ENCODE peak calls at places on chromosome 7, in six cellular contexts. R, J, H, M, K and C are unnamed samples.

GRCh38 chr7:135682191-135682590 is 19.9 kb downstream of the STMP1 start:
- DNase-seq in K (no peak), J (no peak), H (no peak), M (no peak), R (no peak), C (no peak)

GRCh38 chr7:26143298-26144044 is 8.5 kb upstream of the NFE2L3 start:
- DNase-seq in K (peak; percentile 65), J (no peak), M (peak; percentile 42), H (no peak), R (no peak), C (no peak)

GRCh38 chr7:66013938-66014337 is 31.9 kb upstream of the GUSB start:
- DNase-seq in J (peak; percentile 56), R (peak; percentile 29), H (peak; percentile 15), M (peak; percentile 62), K (peak; percentile 74), C (peak; percentile 56)

GRCh38 chr7:979886-980571 is 3.0 kb upstream of the CYP2W1 start:
- DNase-seq in K (no peak), J (no peak), H (no peak), R (no peak), M (no peak), C (no peak)

GRCh38 chr7:53350241-53350640 is 314.8 kb downstream of the POM121L12 start:
- DNase-seq in K (no peak), H (peak; percentile 12), R (no peak), J (no peak), M (no peak), C (no peak)

GRCh38 chr7:140640060-140640611 is 477 bp downstream of the DENND2A start:
- DNase-seq in M (peak; percentile 50), J (no peak), K (peak; percentile 40), R (peak; percentile 66), H (peak; percentile 22), C (no peak)

GRCh38 chr7:87140271-87140748 is 11.9 kb upstream of the DMTF1 start:
- DNase-seq in R (no peak), J (no peak), K (peak; percentile 21), H (no peak), M (no peak), C (no peak)

GRCh38 chr7:81780914-81781693 is 11.3 kb upstream of the HGF start:
- DNase-seq in H (no peak), R (no peak), K (no peak), J (no peak), M (no peak), C (no peak)

GRCh38 chr7:87220026-87220733 is 648 bp upstream of the TMEM243 start:
- DNase-seq in K (peak; percentile 74), R (peak; percentile 63), H (peak; percentile 80), M (peak; percentile 69), J (peak; percentile 60), C (peak; percentile 85)

GRCh38 chr7:134741901-134742635 is 37.4 kb upstream of the CALD1 start:
- DNase-seq in M (peak; percentile 82), J (peak; percentile 78), K (peak; percentile 83), R (peak; percentile 52), H (no peak), C (no peak)

GRCh38 chr7:43646603-43647313 is 63.9 kb downstream of the STK17A start:
- DNase-seq in H (no peak), M (peak; percentile 60), J (peak; percentile 64), R (peak; percentile 27), K (peak; percentile 32), C (no peak)

GRCh38 chr7:47571355-47572100 is 10.4 kb downstream of the TNS3 start:
- DNase-seq in M (peak; percentile 95), H (peak; percentile 82), J (peak; percentile 90), R (peak; percentile 80), K (peak; percentile 96), C (peak; percentile 76)

GRCh38 chr7:99840136-99840869 is 12.5 kb downstream of the CYP3A43 start:
- DNase-seq in H (no peak), J (no peak), M (no peak), K (no peak), R (no peak), C (no peak)

GRCh38 chr7:17105701-17106100 is 192.8 kb upstream of the AHR start:
- DNase-seq in H (no peak), R (no peak), J (no peak), K (peak; percentile 36), M (peak; percentile 78), C (no peak)

GRCh38 chr7:132577206-132578049 is 1.2 kb upstream of the PLXNA4 start:
- DNase-seq in H (peak; percentile 32), K (peak; percentile 80), M (peak; percentile 16), J (peak; percentile 24), R (peak; percentile 83), C (peak; percentile 38)

GRCh38 chr7:95715274-95715673 is 57.1 kb upstream of the DYNC1I1 start:
- DNase-seq in R (no peak), J (no peak), K (no peak), M (no peak), H (no peak), C (no peak)

GRCh38 chr7:95723583-95724180 is 48.7 kb upstream of the DYNC1I1 start:
- DNase-seq in H (peak; percentile 53), R (peak; percentile 16), J (peak; percentile 48), K (peak; percentile 67), M (peak; percentile 13), C (no peak)

GRCh38 chr7:95716357-95717122 is 55.8 kb upstream of the DYNC1I1 start:
- DNase-seq in H (no peak), M (no peak), R (peak; percentile 14), K (no peak), J (no peak), C (no peak)

DNA sequence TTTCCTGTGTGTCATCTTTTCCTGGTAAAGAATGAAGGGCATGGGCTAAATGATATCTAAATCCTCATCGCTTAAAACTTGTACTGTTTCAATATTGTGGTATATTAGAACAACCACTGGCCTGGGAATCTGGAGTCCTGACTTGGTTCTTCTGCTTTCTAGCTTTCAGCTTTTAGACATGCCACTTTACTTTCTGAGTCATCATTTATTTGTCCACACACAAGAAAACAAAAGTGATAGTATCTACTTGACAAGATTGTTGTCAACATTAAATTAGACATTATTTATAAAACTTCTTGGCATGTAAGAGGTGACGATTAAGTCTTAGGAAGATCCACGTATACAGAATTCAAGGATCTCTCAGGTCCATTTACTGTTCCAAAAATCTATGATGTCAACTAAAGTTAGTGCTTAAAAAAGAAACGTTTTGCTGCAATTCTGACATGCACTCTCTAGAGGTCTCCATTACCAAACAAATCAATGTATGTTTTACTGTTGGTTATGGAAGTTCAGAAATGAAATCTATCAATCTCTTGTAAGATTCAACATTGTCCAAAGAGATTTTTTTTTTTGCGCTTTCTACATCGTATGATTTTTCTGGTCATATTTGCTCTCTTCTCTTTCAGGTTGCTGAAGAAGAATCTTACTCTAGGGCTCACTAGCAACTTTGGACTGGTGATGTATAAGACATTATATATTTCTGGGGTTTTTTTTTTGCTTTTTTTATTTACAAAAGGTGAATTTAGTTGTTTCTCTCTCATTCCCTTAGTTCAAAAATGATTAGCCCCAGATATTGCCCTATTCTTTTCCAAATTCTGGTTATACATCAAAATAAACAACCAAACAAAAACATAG is 53.6 kb upstream of the DYNC1I1 start:
- DNase-seq in H (no peak), J (no peak), M (peak; percentile 6), K (peak; percentile 45), R (no peak), C (no peak)
- TF ChIP-seq CTCF in H (no peak), J (peak; percentile 25), M (peak; percentile 40), K (peak; percentile 41), R (peak; percentile 10), C (no peak)

DNA sequence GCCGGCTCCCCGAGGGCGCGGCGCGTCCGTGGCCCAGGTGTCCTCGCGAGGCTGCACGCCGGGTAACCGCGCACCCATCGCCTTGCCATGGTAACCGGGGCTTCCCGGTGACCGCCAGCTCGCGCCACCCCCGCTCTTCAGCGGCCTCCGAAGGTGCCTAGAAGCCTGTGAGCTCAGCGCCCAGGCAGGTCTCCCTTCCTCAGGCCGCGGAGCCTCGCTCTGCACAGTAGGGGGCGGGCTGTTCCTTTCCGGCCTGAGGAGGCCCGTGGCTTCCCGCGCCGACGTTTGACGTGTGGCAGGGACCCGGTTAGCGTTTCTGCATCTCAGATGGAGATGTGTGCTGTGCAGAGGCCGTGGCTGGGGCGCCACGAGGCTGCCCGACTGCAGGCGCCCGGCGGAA is 117.1 kb downstream of the DYNC2I1 start:
- DNase-seq in R (no peak), J (no peak), M (no peak), H (no peak), K (peak; percentile 22), C (no peak)
- TF ChIP-seq CTCF in R (peak; percentile 19), J (peak; percentile 40), M (no peak), H (no peak), K (peak; percentile 24), C (no peak)

GRCh38 chr7:84490661-84491060 is 296.1 kb upstream of the SEMA3A start:
- DNase-seq in R (no peak), H (no peak), J (peak; percentile 64), K (peak; percentile 30), M (no peak), C (no peak)
- TF ChIP-seq CTCF in R (no peak), H (no peak), J (peak; percentile 40), K (peak; percentile 13), M (no peak), C (no peak)

GRCh38 chr7:120185940-120186682 is 86.9 kb upstream of the KCND2 start:
- DNase-seq in R (no peak), H (no peak), M (peak; percentile 1), K (peak; percentile 13), J (no peak), C (no peak)

GRCh38 chr7:120189623-120190022 is 83.4 kb upstream of the KCND2 start:
- DNase-seq in K (no peak), M (no peak), R (no peak), H (no peak), J (no peak), C (no peak)

GRCh38 chr7:120190109-120190508 is 82.9 kb upstream of the KCND2 start:
- DNase-seq in J (no peak), K (no peak), M (no peak), H (no peak), R (no peak), C (no peak)

GRCh38 chr7:120184866-120185265 is 88.1 kb upstream of the KCND2 start:
- DNase-seq in J (peak; percentile 14), K (no peak), R (no peak), M (no peak), H (no peak), C (no peak)

GRCh38 chr7:120186688-120187087 is 86.3 kb upstream of the KCND2 start:
- DNase-seq in K (no peak), R (no peak), M (no peak), J (no peak), H (no peak), C (no peak)
- TF ChIP-seq CTCF in K (no peak), R (no peak), M (no peak), J (no peak), H (no peak), C (no peak)

DNA sequence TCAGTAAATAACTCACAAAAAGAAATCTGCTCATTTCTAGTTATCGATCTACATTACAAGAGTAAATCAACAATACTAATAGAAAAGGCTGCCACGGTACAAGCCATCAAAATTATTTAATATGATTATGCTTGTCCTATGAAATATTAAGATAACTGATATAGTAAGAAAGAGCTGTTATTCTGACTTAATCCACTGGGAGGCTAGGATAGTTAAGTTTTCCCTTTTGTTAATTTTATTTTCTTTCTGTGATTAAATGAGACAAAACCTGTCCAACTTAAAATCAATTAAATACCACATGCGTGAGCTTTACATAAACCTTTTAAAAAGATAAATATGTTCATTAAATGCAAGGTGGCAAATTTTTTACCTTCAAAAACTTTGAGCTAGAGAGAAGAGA is 114.8 kb downstream of the LMBR1 start:
- DNase-seq in K (peak; percentile 2), H (no peak), M (no peak), J (no peak), R (no peak), C (no peak)
- TF ChIP-seq CTCF in K (no peak), H (no peak), M (peak; percentile 20), J (no peak), R (no peak), C (no peak)